ENCODE peak calls at places on chromosomes 4 and X, in five cellular contexts. Y is SK-N-SH, J is HepG2, N is H1, O is GM12878. R is an unnamed sample.

GRCh38 chr4:61427818-61428495 is 227.8 kb downstream of the ADGRL3 start:
- DNase-seq in Y (no peak), J (no peak), N (no peak), O (no peak), R (no peak)

GRCh38 chr4:61531188-61531587 is 331.1 kb downstream of the ADGRL3 start:
- DNase-seq in Y (no peak), J (peak), N (no peak), O (no peak), R (no peak)

GRCh38 chrX:42680651-42681050 is 97.3 kb downstream of the PPP1R2C start:
- DNase-seq in Y (no peak), J (no peak), N (no peak), O (no peak), R (no peak)

GRCh38 chrX:23667239-23668177 is at the start of gene PRDX4:
- DNase-seq in Y (peak), J (peak), N (peak), O (peak), R (peak)

GRCh38 chr4:133775881-133776280 is 425.7 kb downstream of the PABPC4L start:
- DNase-seq in Y (no peak), J (no peak), N (no peak), O (no peak), R (no peak)

GRCh38 chr4:77501851-77502250 is 103.8 kb upstream of the CXCL13 start:
- DNase-seq in Y (no peak), J (no peak), N (no peak), O (no peak), R (no peak)

GRCh38 chr4:125191252-125191651 is 123.5 kb upstream of the FAT4 start:
- DNase-seq in Y (no peak), J (no peak), N (no peak), O (no peak), R (no peak)

GRCh38 chr4:1856920-1857699 is 1.2 kb upstream of the LETM1 start:
- DNase-seq in Y (peak), J (no peak), N (no peak), O (no peak), R (no peak)

GRCh38 chrX:132086717-132087116 is 41.1 kb downstream of the FRMD7 start:
- DNase-seq in Y (no peak), J (no peak), N (no peak), O (no peak), R (no peak)

GRCh38 chr4:80171656-80172055 is 25.6 kb upstream of the PRDM8 start:
- DNase-seq in Y (no peak), J (no peak), N (no peak), O (no peak), R (no peak)

GRCh38 chrX:19198448-19198847 is 76.2 kb upstream of the ADGRG2 start:
- DNase-seq in Y (no peak), J (no peak), N (no peak), O (no peak), R (no peak)

GRCh38 chrX:12236156-12236555 is 97.9 kb downstream of the FRMPD4 start:
- DNase-seq in Y (no peak), J (no peak), N (no peak), O (no peak), R (no peak)

GRCh38 chr4:139461022-139461421 is 7.1 kb downstream of the RAB33B start:
- DNase-seq in Y (peak), J (no peak), N (peak), O (no peak), R (peak)

GRCh38 chrX:108001218-108001814 is 19.1 kb upstream of the TEX13B start:
- DNase-seq in Y (peak), J (peak), N (no peak), O (no peak), R (peak)

GRCh38 chr4:145723336-145723735 is 43.4 kb downstream of the C4orf51 start:
- DNase-seq in Y (no peak), J (no peak), N (no peak), O (no peak), R (no peak)

GRCh38 chrX:151708821-151709220 is 7.0 kb upstream of the FATE1 start:
- DNase-seq in Y (no peak), J (no peak), N (no peak), O (no peak), R (no peak)

GRCh38 chr4:37780444-37781133 is 45.9 kb upstream of the PGM2 start:
- DNase-seq in Y (no peak), J (peak), N (no peak), O (no peak), R (no peak)

GRCh38 chr4:56051710-56052075 is 102.9 kb downstream of the CEP135 start:
- DNase-seq in Y (no peak), J (no peak), N (no peak), O (no peak), R (no peak)

GRCh38 chr4:10753326-10753725 is 68.8 kb upstream of the CLNK start:
- DNase-seq in Y (no peak), J (no peak), N (no peak), O (no peak), R (no peak)

GRCh38 chr4:15778742-15779231 is 659 bp downstream of the CD38 start:
- DNase-seq in Y (no peak), J (no peak), N (peak), O (no peak), R (no peak)

GRCh38 chr4:37803348-37803973 is 23.0 kb upstream of the PGM2 start:
- DNase-seq in Y (peak), J (peak), N (no peak), O (no peak), R (peak)

GRCh38 chr4:87014284-87014782 is 79.5 kb downstream of the AFF1 start:
- DNase-seq in Y (no peak), J (no peak), N (no peak), O (no peak), R (no peak)

GRCh38 chrX:16222123-16222522 is 54.8 kb downstream of the MAGEB17 start:
- DNase-seq in Y (no peak), J (no peak), N (no peak), O (no peak), R (no peak)

GRCh38 chr4:114364857-114365256 is 233.8 kb upstream of the UGT8 start:
- DNase-seq in Y (no peak), J (no peak), N (no peak), O (no peak), R (no peak)

GRCh38 chrX:48697182-48697727 is 721 bp downstream of the SUV39H1 start:
- DNase-seq in Y (no peak), J (no peak), N (no peak), O (no peak), R (no peak)

GRCh38 chr4:84585276-84585675 is 2.3 kb downstream of the CDS1 start:
- DNase-seq in Y (no peak), J (no peak), N (no peak), O (no peak), R (no peak)

GRCh38 chrX:110320588-110320987 is 2.7 kb upstream of the AMMECR1 start:
- DNase-seq in Y (no peak), J (no peak), N (no peak), O (no peak), R (no peak)

DNA sequence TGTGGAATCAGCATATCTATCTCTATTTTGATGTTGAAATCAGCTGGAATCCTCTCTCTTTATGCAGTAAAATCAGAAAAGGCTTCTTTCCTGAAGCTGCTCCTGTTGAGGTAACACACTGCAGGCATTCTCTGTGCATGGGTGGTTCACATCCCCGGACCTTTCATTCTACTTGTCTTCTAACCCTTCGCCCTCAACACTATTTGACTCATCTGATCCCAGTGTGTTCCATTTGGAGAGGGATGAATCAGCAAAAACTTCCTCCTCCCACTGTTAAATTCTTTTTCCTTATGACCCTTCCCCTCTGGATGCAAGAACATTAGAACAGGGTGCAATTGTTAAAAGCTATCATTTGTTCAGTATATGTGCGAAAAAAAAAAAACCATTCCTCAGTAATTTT is 67.4 kb downstream of the RNF150 start:
- DNase-seq in Y (no peak), J (no peak), N (no peak), O (no peak), R (no peak)
- TF ChIP-seq RFX5 in Y (no peak), J (no peak), N (no peak), O (no peak), R (no peak)

DNA sequence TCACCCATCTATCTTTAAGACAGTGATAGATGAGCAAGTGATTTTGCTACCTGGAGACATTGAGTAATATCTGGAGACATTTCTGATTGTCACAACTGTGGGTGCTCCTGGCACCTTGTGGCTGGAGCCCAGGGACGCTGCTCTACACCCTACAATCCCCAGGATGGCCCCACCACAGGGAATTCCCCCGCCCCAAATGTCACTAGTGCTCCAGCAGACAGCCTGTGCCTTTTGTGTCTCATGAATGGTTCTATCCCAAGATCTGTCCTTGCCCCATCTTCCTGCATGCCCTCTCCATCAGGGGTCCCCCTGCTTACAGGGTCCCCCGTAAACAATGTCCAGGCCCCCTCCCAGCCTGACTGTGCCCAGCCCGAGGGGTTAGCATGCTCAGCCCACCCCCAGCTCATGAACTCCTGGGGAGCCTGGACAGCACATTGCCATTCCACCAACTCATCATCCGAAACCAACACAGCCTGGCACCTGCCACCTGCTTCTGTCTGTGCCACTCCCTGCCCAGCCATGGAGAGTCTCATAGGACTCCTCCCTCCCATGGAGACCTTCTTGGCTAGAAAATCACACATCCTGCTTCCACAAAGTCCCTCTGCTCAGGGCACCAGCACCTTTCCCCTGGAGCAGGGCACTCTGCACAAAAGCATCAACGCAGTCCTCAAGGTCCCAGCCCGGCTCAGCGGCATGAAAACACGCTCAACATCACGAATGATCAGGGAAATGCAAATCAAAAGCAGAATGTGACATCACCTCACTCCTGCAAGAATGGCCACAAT is 5.7 kb downstream of the P2RY8 start:
- DNase-seq in Y (no peak), J (no peak), N (peak), O (no peak), R (no peak)
- TF ChIP-seq TAF1 in Y (no peak), J (no peak), N (no peak), O (no peak), R (no peak)

GRCh38 chr4:158809611-158810486 is 41.0 kb downstream of the FNIP2 start:
- DNase-seq in Y (no peak), J (no peak), N (no peak), O (peak), R (peak)
- TF ChIP-seq RFX5 in Y (no peak), J (no peak), N (no peak), O (no peak), R (no peak)

GRCh38 chr4:108502366-108502765 is 118.0 kb upstream of the RPL34 start:
- DNase-seq in Y (no peak), J (no peak), N (no peak), O (no peak), R (no peak)
- TF ChIP-seq TAF1 in Y (no peak), J (no peak), N (no peak), O (no peak), R (no peak)